ENCODE peak calls at places on chromosome 5, in seven cellular contexts. One of them, this sample, is unnamed.

GRCh38 chr5:133944263-133945230 is 23.9 kb downstream of the C5orf15 start:
- DNase-seq in AG09319: no peak
- DNase-seq in RWPE2: no peak
- DNase-seq in brain microvascular endothelial cell: peak
- DNase-seq in AG04450: no peak
- DNase-seq in fibroblast of the aortic adventitia: peak
- DNase-seq in left lung: peak
- DNase-seq in this sample: no peak

GRCh38 chr5:60668715-60669304 is 31.2 kb downstream of the DEPDC1B start:
- DNase-seq in AG09319: no peak
- DNase-seq in RWPE2: no peak
- DNase-seq in brain microvascular endothelial cell: no peak
- DNase-seq in AG04450: no peak
- DNase-seq in fibroblast of the aortic adventitia: peak
- DNase-seq in left lung: no peak
- DNase-seq in this sample: no peak

GRCh38 chr5:96687080-96687479 is 24.9 kb downstream of the CAST start:
- DNase-seq in AG09319: no peak
- DNase-seq in RWPE2: no peak
- DNase-seq in brain microvascular endothelial cell: no peak
- DNase-seq in AG04450: no peak
- DNase-seq in fibroblast of the aortic adventitia: no peak
- DNase-seq in left lung: no peak
- DNase-seq in this sample: no peak

GRCh38 chr5:84303315-84303714 is 81.4 kb downstream of the EDIL3 start:
- DNase-seq in AG09319: no peak
- DNase-seq in RWPE2: no peak
- DNase-seq in brain microvascular endothelial cell: no peak
- DNase-seq in AG04450: no peak
- DNase-seq in fibroblast of the aortic adventitia: peak
- DNase-seq in left lung: no peak
- DNase-seq in this sample: no peak

GRCh38 chr5:21067724-21068123 is 1079.7 kb upstream of the CDH18 start:
- DNase-seq in AG09319: no peak
- DNase-seq in RWPE2: no peak
- DNase-seq in brain microvascular endothelial cell: no peak
- DNase-seq in AG04450: no peak
- DNase-seq in fibroblast of the aortic adventitia: no peak
- DNase-seq in left lung: no peak
- DNase-seq in this sample: no peak

GRCh38 chr5:78566747-78567449 is 81.7 kb downstream of the LHFPL2 start:
- DNase-seq in AG09319: no peak
- DNase-seq in RWPE2: no peak
- DNase-seq in brain microvascular endothelial cell: no peak
- DNase-seq in AG04450: no peak
- DNase-seq in fibroblast of the aortic adventitia: peak
- DNase-seq in left lung: no peak
- DNase-seq in this sample: no peak

GRCh38 chr5:168749391-168750100 is 170.4 kb upstream of the PANK3 start:
- DNase-seq in AG09319: no peak
- DNase-seq in RWPE2: peak
- DNase-seq in brain microvascular endothelial cell: no peak
- DNase-seq in AG04450: no peak
- DNase-seq in fibroblast of the aortic adventitia: no peak
- DNase-seq in left lung: no peak
- DNase-seq in this sample: no peak

GRCh38 chr5:33257807-33258491 is 182.8 kb upstream of the TARS1 start:
- DNase-seq in AG09319: peak
- DNase-seq in RWPE2: no peak
- DNase-seq in brain microvascular endothelial cell: peak
- DNase-seq in AG04450: peak
- DNase-seq in fibroblast of the aortic adventitia: peak
- DNase-seq in left lung: no peak
- DNase-seq in this sample: no peak

GRCh38 chr5:169911448-169912212 is 68.7 kb downstream of the INSYN2B start:
- DNase-seq in AG09319: no peak
- DNase-seq in RWPE2: no peak
- DNase-seq in brain microvascular endothelial cell: no peak
- DNase-seq in AG04450: no peak
- DNase-seq in fibroblast of the aortic adventitia: no peak
- DNase-seq in left lung: no peak
- DNase-seq in this sample: no peak

GRCh38 chr5:93596676-93597441 is 13.8 kb downstream of the NR2F1 start:
- DNase-seq in AG09319: no peak
- DNase-seq in RWPE2: no peak
- DNase-seq in brain microvascular endothelial cell: no peak
- DNase-seq in AG04450: no peak
- DNase-seq in fibroblast of the aortic adventitia: no peak
- DNase-seq in left lung: peak
- DNase-seq in this sample: no peak

GRCh38 chr5:154863291-154864080 is 5.1 kb downstream of the CNOT8 start:
- DNase-seq in AG09319: no peak
- DNase-seq in RWPE2: no peak
- DNase-seq in brain microvascular endothelial cell: no peak
- DNase-seq in AG04450: no peak
- DNase-seq in fibroblast of the aortic adventitia: no peak
- DNase-seq in left lung: no peak
- DNase-seq in this sample: no peak

GRCh38 chr5:133847301-133847700 is 121.1 kb downstream of the C5orf15 start:
- DNase-seq in AG09319: no peak
- DNase-seq in RWPE2: no peak
- DNase-seq in brain microvascular endothelial cell: no peak
- DNase-seq in AG04450: no peak
- DNase-seq in fibroblast of the aortic adventitia: no peak
- DNase-seq in left lung: no peak
- DNase-seq in this sample: no peak

GRCh38 chr5:57676228-57677098 is 193.9 kb upstream of the ACTBL2 start:
- DNase-seq in AG09319: peak
- DNase-seq in RWPE2: no peak
- DNase-seq in brain microvascular endothelial cell: no peak
- DNase-seq in AG04450: peak
- DNase-seq in fibroblast of the aortic adventitia: peak
- DNase-seq in left lung: no peak
- DNase-seq in this sample: no peak

GRCh38 chr5:150245111-150245789 is 44.3 kb downstream of the CAMK2A start:
- DNase-seq in AG09319: no peak
- DNase-seq in RWPE2: peak
- DNase-seq in brain microvascular endothelial cell: no peak
- DNase-seq in AG04450: no peak
- DNase-seq in fibroblast of the aortic adventitia: peak
- DNase-seq in left lung: peak
- DNase-seq in this sample: no peak

GRCh38 chr5:852431-853401 is 1.9 kb upstream of the ZDHHC11 start:
- DNase-seq in AG09319: no peak
- DNase-seq in RWPE2: peak
- DNase-seq in brain microvascular endothelial cell: no peak
- DNase-seq in AG04450: no peak
- DNase-seq in fibroblast of the aortic adventitia: no peak
- DNase-seq in left lung: peak
- DNase-seq in this sample: no peak

GRCh38 chr5:172878585-172879433 is 44.8 kb downstream of the ERGIC1 start:
- DNase-seq in AG09319: no peak
- DNase-seq in RWPE2: no peak
- DNase-seq in brain microvascular endothelial cell: peak
- DNase-seq in AG04450: no peak
- DNase-seq in fibroblast of the aortic adventitia: peak
- DNase-seq in left lung: peak
- DNase-seq in this sample: no peak

GRCh38 chr5:91390268-91390667 is 7.2 kb upstream of the ARRDC3 start:
- DNase-seq in AG09319: no peak
- DNase-seq in RWPE2: no peak
- DNase-seq in brain microvascular endothelial cell: no peak
- DNase-seq in AG04450: no peak
- DNase-seq in fibroblast of the aortic adventitia: no peak
- DNase-seq in left lung: no peak
- DNase-seq in this sample: no peak

GRCh38 chr5:72510610-72511121 is 3.5 kb upstream of the ZNF366 start:
- DNase-seq in AG09319: no peak
- DNase-seq in RWPE2: no peak
- DNase-seq in brain microvascular endothelial cell: peak
- DNase-seq in AG04450: peak
- DNase-seq in fibroblast of the aortic adventitia: peak
- DNase-seq in left lung: peak
- DNase-seq in this sample: no peak

GRCh38 chr5:72248352-72249032 is 71.5 kb downstream of the MRPS27 start:
- DNase-seq in AG09319: peak
- DNase-seq in RWPE2: no peak
- DNase-seq in brain microvascular endothelial cell: peak
- DNase-seq in AG04450: no peak
- DNase-seq in fibroblast of the aortic adventitia: peak
- DNase-seq in left lung: no peak
- DNase-seq in this sample: no peak

GRCh38 chr5:176489077-176489476 is 40.9 kb downstream of the FAF2 start:
- DNase-seq in AG09319: no peak
- DNase-seq in RWPE2: no peak
- DNase-seq in brain microvascular endothelial cell: no peak
- DNase-seq in AG04450: no peak
- DNase-seq in fibroblast of the aortic adventitia: no peak
- DNase-seq in left lung: no peak
- DNase-seq in this sample: no peak

GRCh38 chr5:55316842-55317241 is 9.1 kb downstream of the MTREX start:
- DNase-seq in AG09319: no peak
- DNase-seq in RWPE2: no peak
- DNase-seq in brain microvascular endothelial cell: no peak
- DNase-seq in AG04450: no peak
- DNase-seq in fibroblast of the aortic adventitia: no peak
- DNase-seq in left lung: no peak
- DNase-seq in this sample: no peak

GRCh38 chr5:94908889-94909480 is 290.5 kb downstream of the SLF1 start:
- DNase-seq in AG09319: peak
- DNase-seq in RWPE2: no peak
- DNase-seq in brain microvascular endothelial cell: peak
- DNase-seq in AG04450: peak
- DNase-seq in fibroblast of the aortic adventitia: peak
- DNase-seq in left lung: no peak
- DNase-seq in this sample: no peak

DNA sequence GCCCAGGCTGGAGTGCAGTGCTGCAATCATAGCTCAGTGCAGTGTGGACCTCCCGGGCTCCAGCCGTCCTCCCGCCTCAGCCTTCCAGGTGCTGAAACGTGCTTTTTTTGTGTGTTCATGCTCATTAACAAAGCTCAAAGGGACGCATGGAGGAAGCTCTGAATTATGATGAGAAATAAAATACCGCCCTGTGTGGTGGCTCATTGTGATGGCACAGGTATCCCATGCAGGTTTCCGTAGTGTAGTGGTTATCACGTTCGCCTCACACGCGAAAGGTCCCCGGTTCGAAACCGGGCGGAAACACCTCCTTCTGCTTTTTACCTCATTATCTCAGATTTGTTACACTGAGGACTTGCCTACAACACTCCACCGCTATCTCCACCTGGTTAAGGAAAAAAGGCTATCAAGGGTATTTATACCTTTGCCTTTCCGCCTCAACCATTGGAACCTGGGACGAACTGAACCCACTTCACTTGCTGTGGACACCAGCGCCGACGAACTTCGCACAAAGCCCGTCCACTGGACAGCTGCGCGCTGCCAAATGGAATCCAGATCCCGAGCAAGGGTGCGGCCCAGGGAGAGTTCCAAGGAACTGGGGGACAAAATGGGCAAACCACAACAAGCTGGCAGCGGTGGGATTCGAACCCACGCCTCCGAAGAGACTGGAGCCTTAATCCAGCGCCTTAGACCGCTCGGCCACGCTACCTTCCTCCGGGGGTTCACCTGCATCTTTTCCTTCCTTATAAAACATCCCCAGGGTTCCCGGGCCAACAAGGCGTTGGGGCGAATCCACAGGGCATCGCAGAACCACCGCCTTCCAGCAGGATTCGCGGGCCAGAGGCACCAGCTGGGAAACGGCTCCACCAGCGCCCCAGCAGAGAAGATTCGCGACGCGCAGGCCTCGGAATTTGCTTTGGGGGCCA is 26.3 kb downstream of the OR2V2 start:
- DNase-seq in AG09319: no peak
- DNase-seq in RWPE2: peak
- DNase-seq in brain microvascular endothelial cell: peak
- DNase-seq in AG04450: no peak
- DNase-seq in fibroblast of the aortic adventitia: no peak
- DNase-seq in left lung: no peak
- DNase-seq in this sample: no peak
- TF ChIP-seq CTCF in AG09319: no peak
- TF ChIP-seq CTCF in RWPE2: peak
- TF ChIP-seq CTCF in brain microvascular endothelial cell: no peak
- TF ChIP-seq CTCF in AG04450: no peak
- TF ChIP-seq CTCF in fibroblast of the aortic adventitia: no peak
- TF ChIP-seq CTCF in left lung: no peak
- TF ChIP-seq CTCF in this sample: no peak

GRCh38 chr5:171226096-171226495 is 83.0 kb upstream of the TLX3 start:
- DNase-seq in AG09319: no peak
- DNase-seq in RWPE2: no peak
- DNase-seq in brain microvascular endothelial cell: no peak
- DNase-seq in AG04450: no peak
- DNase-seq in fibroblast of the aortic adventitia: no peak
- DNase-seq in left lung: no peak
- DNase-seq in this sample: no peak
- TF ChIP-seq CTCF in AG09319: peak
- TF ChIP-seq CTCF in RWPE2: peak
- TF ChIP-seq CTCF in brain microvascular endothelial cell: peak
- TF ChIP-seq CTCF in AG04450: peak
- TF ChIP-seq CTCF in fibroblast of the aortic adventitia: no peak
- TF ChIP-seq CTCF in left lung: no peak
- TF ChIP-seq CTCF in this sample: no peak

GRCh38 chr5:3197237-3197636 is 398.4 kb upstream of the IRX1 start:
- DNase-seq in AG09319: no peak
- DNase-seq in RWPE2: no peak
- DNase-seq in brain microvascular endothelial cell: no peak
- DNase-seq in AG04450: no peak
- DNase-seq in fibroblast of the aortic adventitia: no peak
- DNase-seq in left lung: no peak
- DNase-seq in this sample: no peak
- TF ChIP-seq CTCF in AG09319: no peak
- TF ChIP-seq CTCF in RWPE2: no peak
- TF ChIP-seq CTCF in brain microvascular endothelial cell: no peak
- TF ChIP-seq CTCF in AG04450: no peak
- TF ChIP-seq CTCF in fibroblast of the aortic adventitia: no peak
- TF ChIP-seq CTCF in left lung: no peak
- TF ChIP-seq CTCF in this sample: no peak

GRCh38 chr5:8470489-8470888 is 601.5 kb downstream of the MTRR start:
- DNase-seq in AG09319: no peak
- DNase-seq in RWPE2: no peak
- DNase-seq in brain microvascular endothelial cell: no peak
- DNase-seq in AG04450: no peak
- DNase-seq in fibroblast of the aortic adventitia: no peak
- DNase-seq in left lung: no peak
- DNase-seq in this sample: no peak

GRCh38 chr5:8478308-8478707 is 609.4 kb downstream of the MTRR start:
- DNase-seq in AG09319: no peak
- DNase-seq in RWPE2: no peak
- DNase-seq in brain microvascular endothelial cell: peak
- DNase-seq in AG04450: no peak
- DNase-seq in fibroblast of the aortic adventitia: peak
- DNase-seq in left lung: no peak
- DNase-seq in this sample: no peak

GRCh38 chr5:8473016-8473415 is 604.1 kb downstream of the MTRR start:
- DNase-seq in AG09319: no peak
- DNase-seq in RWPE2: no peak
- DNase-seq in brain microvascular endothelial cell: no peak
- DNase-seq in AG04450: no peak
- DNase-seq in fibroblast of the aortic adventitia: no peak
- DNase-seq in left lung: peak
- DNase-seq in this sample: no peak

GRCh38 chr5:8474569-8474930 is 605.6 kb downstream of the MTRR start:
- DNase-seq in AG09319: no peak
- DNase-seq in RWPE2: no peak
- DNase-seq in brain microvascular endothelial cell: no peak
- DNase-seq in AG04450: no peak
- DNase-seq in fibroblast of the aortic adventitia: no peak
- DNase-seq in left lung: no peak
- DNase-seq in this sample: no peak

GRCh38 chr5:8473827-8474568 is 605.0 kb downstream of the MTRR start:
- DNase-seq in AG09319: no peak
- DNase-seq in RWPE2: no peak
- DNase-seq in brain microvascular endothelial cell: no peak
- DNase-seq in AG04450: no peak
- DNase-seq in fibroblast of the aortic adventitia: no peak
- DNase-seq in left lung: no peak
- DNase-seq in this sample: no peak
- TF ChIP-seq CTCF in AG09319: peak
- TF ChIP-seq CTCF in RWPE2: no peak
- TF ChIP-seq CTCF in brain microvascular endothelial cell: peak
- TF ChIP-seq CTCF in AG04450: peak
- TF ChIP-seq CTCF in fibroblast of the aortic adventitia: peak
- TF ChIP-seq CTCF in left lung: no peak
- TF ChIP-seq CTCF in this sample: no peak

This sample was measured in omental fat pad.